ENCODE peak calls at places on chromosomes 7 and 10, in eight cellular contexts. One of them, this sample, is unnamed.

GRCh38 chr10:5297466-5297865 is 67.3 kb upstream of the UCN3 start:
- DNase-seq in spleen: peak; percentile 78
- DNase-seq in heart left ventricle: peak; percentile 74
- DNase-seq in transverse colon: no peak
- DNase-seq in stomach: no peak
- DNase-seq in A549: no peak
- DNase-seq in sigmoid colon: peak; percentile 75
- DNase-seq in ovary: no peak
- DNase-seq in this sample: peak; percentile 79

GRCh38 chr10:99450624-99451498 is 20.4 kb upstream of the GOT1 start:
- DNase-seq in heart left ventricle: no peak
- DNase-seq in A549: no peak
- DNase-seq in sigmoid colon: no peak
- DNase-seq in ovary: peak; percentile 23
- DNase-seq in transverse colon: no peak
- DNase-seq in stomach: no peak
- DNase-seq in spleen: no peak
- DNase-seq in this sample: no peak

GRCh38 chr10:13873201-13873600 is 286.4 kb downstream of the PRPF18 start:
- DNase-seq in stomach: no peak
- DNase-seq in A549: no peak
- DNase-seq in sigmoid colon: no peak
- DNase-seq in transverse colon: no peak
- DNase-seq in heart left ventricle: no peak
- DNase-seq in spleen: no peak
- DNase-seq in ovary: no peak
- DNase-seq in this sample: no peak

GRCh38 chr10:119190353-119190752 is 11.7 kb upstream of the PRDX3 start:
- DNase-seq in spleen: no peak
- DNase-seq in transverse colon: no peak
- DNase-seq in sigmoid colon: peak; percentile 65
- DNase-seq in ovary: no peak
- DNase-seq in stomach: no peak
- DNase-seq in A549: peak; percentile 86
- DNase-seq in heart left ventricle: no peak
- DNase-seq in this sample: no peak

GRCh38 chr10:8595140-8595539 is 540.7 kb downstream of the GATA3 start:
- DNase-seq in ovary: no peak
- DNase-seq in stomach: no peak
- DNase-seq in sigmoid colon: no peak
- DNase-seq in heart left ventricle: no peak
- DNase-seq in transverse colon: no peak
- DNase-seq in spleen: no peak
- DNase-seq in A549: no peak
- DNase-seq in this sample: no peak

GRCh38 chr7:157274991-157275427 is 61.8 kb upstream of the DNAJB6 start:
- DNase-seq in ovary: no peak
- DNase-seq in transverse colon: no peak
- DNase-seq in heart left ventricle: no peak
- DNase-seq in sigmoid colon: peak; percentile 48
- DNase-seq in spleen: peak; percentile 54
- DNase-seq in stomach: no peak
- DNase-seq in A549: no peak
- DNase-seq in this sample: peak; percentile 48

GRCh38 chr10:19922236-19922963 is 106.2 kb downstream of the PLXDC2 start:
- DNase-seq in sigmoid colon: no peak
- DNase-seq in heart left ventricle: no peak
- DNase-seq in A549: peak; percentile 11
- DNase-seq in stomach: no peak
- DNase-seq in ovary: peak; percentile 74
- DNase-seq in spleen: no peak
- DNase-seq in transverse colon: peak; percentile 23
- DNase-seq in this sample: no peak

GRCh38 chr10:88472540-88472939 is 110.6 kb downstream of the RNLS start:
- DNase-seq in sigmoid colon: no peak
- DNase-seq in heart left ventricle: no peak
- DNase-seq in spleen: no peak
- DNase-seq in transverse colon: no peak
- DNase-seq in ovary: no peak
- DNase-seq in stomach: no peak
- DNase-seq in A549: peak; percentile 27
- DNase-seq in this sample: no peak

GRCh38 chr10:35324196-35324595 is 12.1 kb upstream of the CCNY start:
- DNase-seq in stomach: no peak
- DNase-seq in sigmoid colon: no peak
- DNase-seq in A549: no peak
- DNase-seq in spleen: no peak
- DNase-seq in transverse colon: no peak
- DNase-seq in ovary: no peak
- DNase-seq in heart left ventricle: no peak
- DNase-seq in this sample: no peak

GRCh38 chr10:69496352-69497234 is 45.3 kb downstream of the TSPAN15 start:
- DNase-seq in A549: no peak
- DNase-seq in transverse colon: no peak
- DNase-seq in ovary: no peak
- DNase-seq in stomach: no peak
- DNase-seq in heart left ventricle: no peak
- DNase-seq in sigmoid colon: peak; percentile 82
- DNase-seq in spleen: peak; percentile 40
- DNase-seq in this sample: peak; percentile 68

GRCh38 chr10:79241990-79242619 is 105.2 kb upstream of the PPIF start:
- DNase-seq in transverse colon: peak; percentile 64
- DNase-seq in spleen: peak; percentile 93
- DNase-seq in sigmoid colon: peak; percentile 88
- DNase-seq in stomach: peak; percentile 58
- DNase-seq in A549: no peak
- DNase-seq in heart left ventricle: peak; percentile 87
- DNase-seq in ovary: peak; percentile 65
- DNase-seq in this sample: peak; percentile 84

GRCh38 chr7:73901823-73902597 is 41.1 kb downstream of the TMEM270 start:
- DNase-seq in stomach: no peak
- DNase-seq in A549: no peak
- DNase-seq in ovary: no peak
- DNase-seq in transverse colon: no peak
- DNase-seq in heart left ventricle: no peak
- DNase-seq in spleen: peak; percentile 62
- DNase-seq in sigmoid colon: peak; percentile 69
- DNase-seq in this sample: peak; percentile 76

GRCh38 chr7:73429218-73429617 is 4.4 kb upstream of the FZD9 start:
- DNase-seq in A549: no peak
- DNase-seq in ovary: no peak
- DNase-seq in transverse colon: no peak
- DNase-seq in stomach: no peak
- DNase-seq in sigmoid colon: no peak
- DNase-seq in spleen: peak; percentile 70
- DNase-seq in heart left ventricle: no peak
- DNase-seq in this sample: no peak

DNA sequence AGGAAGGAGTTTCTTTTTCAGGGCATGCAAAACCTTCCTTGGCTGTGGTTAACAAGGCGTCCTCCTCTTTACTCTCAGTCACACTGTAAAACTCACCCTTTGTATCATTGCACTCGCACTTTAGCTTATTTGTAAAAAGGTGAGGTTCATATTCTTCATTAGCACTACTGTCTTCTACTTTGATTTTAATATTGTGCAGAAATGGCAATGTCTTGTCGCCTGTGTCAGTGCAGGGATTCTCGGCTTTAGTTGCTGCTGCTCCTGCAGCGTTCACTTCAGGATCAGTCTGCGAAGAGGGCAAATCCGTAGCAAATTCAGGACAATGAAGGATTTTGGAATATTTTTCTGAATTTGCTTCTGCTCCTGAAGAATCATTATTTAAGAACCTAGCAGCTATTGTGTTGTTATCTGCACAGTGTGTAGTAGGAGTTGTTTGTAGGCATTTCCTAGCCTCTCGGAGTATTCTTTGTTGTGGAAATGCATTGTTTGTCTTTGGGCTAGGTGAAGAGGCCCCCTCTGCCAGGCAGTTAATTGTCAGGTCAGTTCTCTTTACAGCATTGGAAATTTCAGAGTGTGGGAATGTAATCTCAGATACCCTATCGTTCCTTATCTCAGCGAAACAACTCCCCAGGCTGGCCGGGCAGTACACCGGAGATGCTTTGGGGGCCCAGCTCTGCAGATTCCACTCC is 9.8 kb downstream of the SKIDA1 start:
- DNase-seq in ovary: no peak
- DNase-seq in heart left ventricle: no peak
- DNase-seq in sigmoid colon: no peak
- DNase-seq in transverse colon: no peak
- DNase-seq in A549: no peak
- DNase-seq in stomach: no peak
- DNase-seq in spleen: no peak
- DNase-seq in this sample: no peak
- H3K4me1 ChIP-seq in ovary: peaks cover 4% of the 10 kb centered on the region
- H3K4me1 ChIP-seq in heart left ventricle: peaks cover 32% of the 10 kb centered on the region
- H3K4me1 ChIP-seq in sigmoid colon: peaks cover 17% of the 10 kb centered on the region
- H3K4me1 ChIP-seq in transverse colon: peaks cover 16% of the 10 kb centered on the region
- H3K4me1 ChIP-seq in A549: peaks cover 67% of the 10 kb centered on the region
- H3K4me1 ChIP-seq in stomach: peaks cover 6% of the 10 kb centered on the region
- H3K4me1 ChIP-seq in spleen: peaks cover 12% of the 10 kb centered on the region
- H3K4me1 ChIP-seq in this sample: peaks cover 40% of the 10 kb centered on the region

DNA sequence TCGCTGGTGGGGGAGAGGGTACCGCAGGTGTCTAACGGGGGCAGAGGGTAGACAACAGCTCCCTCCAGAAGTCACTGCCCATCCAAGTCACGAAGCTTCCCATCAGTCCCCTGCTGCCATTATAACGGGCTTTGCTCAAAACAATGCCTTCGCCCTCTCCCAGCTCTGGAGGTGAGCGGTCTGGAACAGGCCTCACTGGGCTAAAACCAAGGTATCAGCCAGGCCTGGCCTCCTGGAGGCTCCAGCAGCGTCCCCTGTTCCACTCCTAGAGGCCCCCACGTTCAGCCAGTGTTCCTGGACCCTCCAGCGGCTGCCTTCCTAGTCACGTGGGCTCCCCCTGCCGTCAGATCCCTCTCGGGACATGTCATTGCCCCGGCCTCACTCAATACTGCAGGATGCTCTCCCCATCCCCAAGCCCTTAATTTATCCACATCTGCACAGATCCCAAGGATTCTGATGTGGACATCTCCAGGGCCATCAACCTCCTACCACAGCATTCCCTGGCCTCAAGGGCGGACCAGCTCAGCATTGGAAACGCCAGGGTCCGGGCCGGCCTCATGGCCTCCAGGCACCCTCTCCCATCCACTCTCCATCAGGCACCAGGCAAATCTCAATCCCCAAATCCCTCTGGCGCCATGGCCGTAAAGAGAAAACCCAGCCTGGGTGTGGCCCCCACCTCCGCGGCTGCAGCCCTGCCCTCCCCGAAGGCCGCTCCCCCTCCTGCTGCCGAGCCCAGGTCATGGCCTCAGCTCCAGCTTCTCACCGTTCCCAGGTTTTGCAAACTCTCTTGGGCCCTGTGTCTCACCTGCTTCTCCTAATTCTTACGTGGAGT is 104.1 kb upstream of the FAM20C start:
- DNase-seq in sigmoid colon: peak; percentile 55
- DNase-seq in spleen: no peak
- DNase-seq in stomach: no peak
- DNase-seq in transverse colon: no peak
- DNase-seq in ovary: peak; percentile 11
- DNase-seq in A549: no peak
- DNase-seq in heart left ventricle: no peak
- DNase-seq in this sample: no peak
- TF ChIP-seq POLR2A in sigmoid colon: no peak
- TF ChIP-seq POLR2A in spleen: no peak
- TF ChIP-seq POLR2A in stomach: no peak
- TF ChIP-seq POLR2A in transverse colon: no peak
- TF ChIP-seq POLR2A in ovary: no peak
- TF ChIP-seq POLR2A in A549: no peak
- TF ChIP-seq POLR2A in heart left ventricle: no peak
- TF ChIP-seq POLR2A in this sample: no peak

DNA sequence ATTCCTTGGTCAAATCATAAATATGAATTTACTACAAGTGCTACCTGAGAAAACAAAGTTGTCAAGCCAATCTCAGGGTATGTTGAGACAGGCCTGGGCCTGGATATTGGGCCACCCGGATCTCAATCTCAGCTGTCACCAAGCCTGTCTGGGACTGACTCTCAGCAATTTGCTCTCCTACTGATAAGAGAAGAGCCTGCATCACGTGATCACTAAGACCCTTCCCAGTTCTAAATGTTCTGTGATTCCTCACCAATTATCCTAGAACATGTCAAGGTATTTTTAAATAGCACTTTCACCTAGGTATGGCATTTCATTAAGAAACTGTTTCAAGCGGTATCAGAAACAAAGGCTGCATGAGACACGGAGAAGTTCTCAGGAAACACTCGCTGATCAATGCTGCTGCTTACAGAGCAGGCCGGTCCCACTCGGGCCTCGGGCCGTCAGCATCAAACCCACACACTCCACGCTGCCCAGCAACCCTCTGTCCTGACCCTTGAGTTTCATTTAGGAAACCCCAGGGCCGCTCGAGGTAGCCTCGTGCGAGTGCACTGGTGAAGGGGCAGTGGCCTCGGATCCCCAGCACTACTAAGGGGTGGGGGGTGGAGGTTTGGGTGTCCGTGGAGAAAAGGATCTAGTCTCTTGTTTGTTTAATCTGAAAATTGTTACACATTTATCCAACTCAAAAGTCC is 4.1 kb downstream of the KLF6 start:
- DNase-seq in transverse colon: no peak
- DNase-seq in spleen: peak; percentile 83
- DNase-seq in stomach: no peak
- DNase-seq in sigmoid colon: peak; percentile 64
- DNase-seq in ovary: no peak
- DNase-seq in heart left ventricle: no peak
- DNase-seq in A549: no peak
- DNase-seq in this sample: no peak
- H3K4me1 ChIP-seq in transverse colon: peaks cover 61% of the 10 kb centered on the region
- H3K4me1 ChIP-seq in spleen: peaks cover 60% of the 10 kb centered on the region
- H3K4me1 ChIP-seq in stomach: peaks cover 62% of the 10 kb centered on the region
- H3K4me1 ChIP-seq in sigmoid colon: peaks cover 60% of the 10 kb centered on the region
- H3K4me1 ChIP-seq in ovary: peaks cover 18% of the 10 kb centered on the region
- H3K4me1 ChIP-seq in heart left ventricle: peaks cover 69% of the 10 kb centered on the region
- H3K4me1 ChIP-seq in A549: peaks cover 63% of the 10 kb centered on the region
- H3K4me1 ChIP-seq in this sample: peaks cover 55% of the 10 kb centered on the region

GRCh38 chr10:102398172-102399020 is 2.9 kb downstream of the NFKB2 start:
- DNase-seq in A549: no peak
- DNase-seq in transverse colon: no peak
- DNase-seq in ovary: no peak
- DNase-seq in sigmoid colon: no peak
- DNase-seq in heart left ventricle: no peak
- DNase-seq in stomach: no peak
- DNase-seq in spleen: peak; percentile 81
- DNase-seq in this sample: peak; percentile 64

GRCh38 chr10:102400061-102400460 is 4.6 kb downstream of the NFKB2 start:
- DNase-seq in A549: no peak
- DNase-seq in sigmoid colon: no peak
- DNase-seq in stomach: no peak
- DNase-seq in ovary: no peak
- DNase-seq in heart left ventricle: no peak
- DNase-seq in transverse colon: no peak
- DNase-seq in spleen: peak; percentile 79
- DNase-seq in this sample: no peak

GRCh38 chr10:102400598-102401321 is 5.3 kb downstream of the NFKB2 start:
- DNase-seq in heart left ventricle: no peak
- DNase-seq in spleen: no peak
- DNase-seq in sigmoid colon: peak; percentile 64
- DNase-seq in ovary: no peak
- DNase-seq in stomach: no peak
- DNase-seq in transverse colon: no peak
- DNase-seq in A549: no peak
- DNase-seq in this sample: no peak

GRCh38 chr10:102401322-102401614 is 5.8 kb downstream of the NFKB2 start:
- DNase-seq in sigmoid colon: peak; percentile 71
- DNase-seq in transverse colon: no peak
- DNase-seq in A549: no peak
- DNase-seq in ovary: no peak
- DNase-seq in heart left ventricle: no peak
- DNase-seq in stomach: no peak
- DNase-seq in spleen: no peak
- DNase-seq in this sample: no peak

GRCh38 chr10:102399217-102400021 is 3.9 kb downstream of the NFKB2 start:
- DNase-seq in stomach: peak; percentile 93
- DNase-seq in spleen: peak; percentile 99
- DNase-seq in transverse colon: peak; percentile 92
- DNase-seq in sigmoid colon: peak; percentile 95
- DNase-seq in ovary: peak; percentile 90
- DNase-seq in A549: peak; percentile 90
- DNase-seq in heart left ventricle: peak; percentile 92
- DNase-seq in this sample: peak; percentile 92
- TF ChIP-seq POLR2A in stomach: no peak
- TF ChIP-seq POLR2A in spleen: no peak
- TF ChIP-seq POLR2A in transverse colon: peak; percentile 73
- TF ChIP-seq POLR2A in sigmoid colon: peak; percentile 45
- TF ChIP-seq POLR2A in ovary: peak; percentile 63
- TF ChIP-seq POLR2A in A549: peak; percentile 58
- TF ChIP-seq POLR2A in heart left ventricle: peak; percentile 46
- TF ChIP-seq POLR2A in this sample: no peak

This sample was measured in suprapubic skin.